ENCODE peak calls at places on chromosome 3, in five cellular contexts. M, U, F, D and I are unnamed samples.

GRCh38 chr3:51388286-51389029 is 2.6 kb upstream of the RBM15B start:
- DNase-seq in M (no peak), U (peak), F (no peak), D (no peak), I (no peak)

GRCh38 chr3:12993623-12994356 is 79.4 kb downstream of the IQSEC1 start:
- DNase-seq in M (no peak), U (peak), F (peak), D (no peak), I (no peak)

GRCh38 chr3:167929937-167930336 is 165.8 kb downstream of the GOLIM4 start:
- DNase-seq in M (no peak), U (no peak), F (no peak), D (no peak), I (no peak)

GRCh38 chr3:89098964-89099585 is 8.3 kb upstream of the EPHA3 start:
- DNase-seq in M (no peak), U (peak), F (no peak), D (no peak), I (no peak)

GRCh38 chr3:69162205-69162980 is 40.0 kb upstream of the LMOD3 start:
- DNase-seq in M (no peak), U (no peak), F (no peak), D (no peak), I (no peak)

GRCh38 chr3:126926684-126927404 is 56.1 kb upstream of the PLXNA1 start:
- DNase-seq in M (peak), U (no peak), F (peak), D (peak), I (no peak)

GRCh38 chr3:4674216-4674615 is 181.1 kb downstream of the ITPR1 start:
- DNase-seq in M (peak), U (no peak), F (no peak), D (no peak), I (no peak)

GRCh38 chr3:20097015-20097414 is 56.8 kb downstream of the KAT2B start:
- DNase-seq in M (no peak), U (no peak), F (no peak), D (no peak), I (no peak)

GRCh38 chr3:152835311-152836102 is 576 bp downstream of the P2RY1 start:
- DNase-seq in M (no peak), U (peak), F (peak), D (no peak), I (no peak)

GRCh38 chr3:129609591-129610169 is 3.2 kb upstream of the PLXND1 start:
- DNase-seq in M (no peak), U (no peak), F (no peak), D (no peak), I (no peak)

GRCh38 chr3:131794766-131795381 is 239.9 kb downstream of the CPNE4 start:
- DNase-seq in M (no peak), U (peak), F (no peak), D (peak), I (no peak)

GRCh38 chr3:192169332-192169915 is 557.9 kb downstream of the FGF12 start:
- DNase-seq in M (no peak), U (no peak), F (no peak), D (no peak), I (no peak)

GRCh38 chr3:150765949-150766720 is 3.2 kb upstream of the SIAH2 start:
- DNase-seq in M (no peak), U (no peak), F (no peak), D (no peak), I (peak)

GRCh38 chr3:184275961-184276910 is at the start of gene ECE2:
- DNase-seq in M (no peak), U (no peak), F (no peak), D (no peak), I (no peak)

GRCh38 chr3:183185696-183186095 is 23.2 kb upstream of the LAMP3 start:
- DNase-seq in M (peak), U (no peak), F (no peak), D (no peak), I (no peak)

GRCh38 chr3:104628185-104628789 is 738.4 kb upstream of the ALCAM start:
- DNase-seq in M (no peak), U (no peak), F (no peak), D (no peak), I (peak)

GRCh38 chr3:70857926-70858325 is 545.5 kb upstream of the MDFIC2 start:
- DNase-seq in M (no peak), U (no peak), F (no peak), D (no peak), I (peak)

GRCh38 chr3:169457807-169458206 is 205.7 kb downstream of the MECOM start:
- DNase-seq in M (no peak), U (no peak), F (no peak), D (no peak), I (no peak)
- H3K4me3 ChIP-seq in M (no peak), U (no peak), F (no peak), D (no peak), I (no peak)

DNA sequence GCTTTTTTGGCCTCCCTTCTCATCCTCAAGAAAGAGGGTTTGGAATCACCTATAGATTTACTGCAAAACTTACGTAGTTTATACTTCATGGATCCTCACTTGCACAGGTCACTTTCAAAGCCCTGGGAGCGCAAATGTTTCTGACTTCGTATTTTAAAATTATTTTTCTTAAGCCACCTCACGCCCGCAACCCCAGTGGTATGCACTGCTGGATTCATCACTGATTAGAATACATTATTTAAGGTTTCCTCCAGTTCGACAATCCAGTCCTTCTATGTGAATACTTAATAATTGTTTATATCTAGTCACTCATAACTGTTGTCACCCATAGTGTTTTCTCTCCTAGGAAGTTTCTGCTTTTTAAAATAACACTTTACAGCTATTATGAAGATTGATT is 339.9 kb downstream of the CHL1 start:
- DNase-seq in M (no peak), U (no peak), F (no peak), D (no peak), I (no peak)
- H3K4me3 ChIP-seq in M (peak), U (peak), F (no peak), D (peak), I (peak)

DNA sequence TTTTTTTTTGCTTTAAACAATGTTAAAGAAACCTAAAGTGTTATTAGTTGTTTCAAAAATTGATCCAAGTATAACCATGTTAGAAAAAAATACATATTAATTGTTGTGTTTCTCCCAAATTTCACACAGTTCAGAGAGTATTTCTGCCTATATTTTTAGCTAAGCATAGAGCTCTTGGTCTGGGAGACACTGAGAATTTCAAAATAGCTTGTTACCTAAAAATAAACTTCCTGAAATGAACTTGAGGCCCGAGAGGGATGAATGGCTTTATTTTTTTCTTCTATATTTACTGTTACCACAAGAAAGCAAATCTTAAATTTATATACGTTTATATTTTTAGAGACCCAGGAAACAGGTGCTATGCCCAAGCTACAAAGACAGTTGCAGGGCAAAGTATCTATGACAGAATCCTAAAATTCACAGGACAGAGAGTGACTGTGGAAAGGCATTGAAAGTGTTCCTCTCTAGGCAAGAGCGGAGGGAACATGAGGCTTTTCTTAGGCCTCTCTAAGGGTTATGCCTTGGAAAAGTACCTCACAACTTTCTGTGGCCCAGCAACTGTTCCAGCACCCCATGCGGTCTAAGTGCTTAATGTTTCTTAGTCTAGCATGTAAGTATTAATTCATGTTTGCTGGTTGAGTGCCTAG is 36.4 kb downstream of the TGFBR2 start:
- DNase-seq in M (no peak), U (no peak), F (no peak), D (no peak), I (no peak)
- H3K4me3 ChIP-seq in M (no peak), U (no peak), F (no peak), D (no peak), I (no peak)

DNA sequence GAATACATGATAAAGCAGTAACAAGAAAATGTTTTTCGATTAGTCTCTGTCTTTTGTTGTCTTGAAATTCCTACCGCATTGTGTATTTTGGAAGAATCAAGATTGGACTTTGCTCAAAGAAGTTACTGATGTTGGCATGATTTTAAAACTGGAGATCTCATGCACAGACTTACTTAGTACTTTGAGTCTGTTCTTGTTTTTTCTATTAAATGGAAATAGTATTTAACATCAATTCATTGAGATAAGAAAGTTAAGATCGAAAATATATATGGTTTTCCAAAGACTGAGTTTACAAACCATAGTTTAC is 2.6 kb downstream of the ABHD10 start:
- DNase-seq in M (no peak), U (no peak), F (no peak), D (no peak), I (no peak)
- H3K4me3 ChIP-seq in M (no peak), U (no peak), F (no peak), D (no peak), I (no peak)

GRCh38 chr3:159762981-159763465 is 225.6 kb upstream of the IL12A start:
- DNase-seq in M (no peak), U (peak), F (peak), D (no peak), I (no peak)
- H3K4me3 ChIP-seq in M (peak), U (peak), F (peak), D (peak), I (peak)

GRCh38 chr3:118838871-118839270 is 195.8 kb downstream of the IGSF11 start:
- DNase-seq in M (no peak), U (no peak), F (no peak), D (no peak), I (no peak)

GRCh38 chr3:118846176-118846575 is 188.5 kb downstream of the IGSF11 start:
- DNase-seq in M (no peak), U (no peak), F (no peak), D (no peak), I (no peak)

DNA sequence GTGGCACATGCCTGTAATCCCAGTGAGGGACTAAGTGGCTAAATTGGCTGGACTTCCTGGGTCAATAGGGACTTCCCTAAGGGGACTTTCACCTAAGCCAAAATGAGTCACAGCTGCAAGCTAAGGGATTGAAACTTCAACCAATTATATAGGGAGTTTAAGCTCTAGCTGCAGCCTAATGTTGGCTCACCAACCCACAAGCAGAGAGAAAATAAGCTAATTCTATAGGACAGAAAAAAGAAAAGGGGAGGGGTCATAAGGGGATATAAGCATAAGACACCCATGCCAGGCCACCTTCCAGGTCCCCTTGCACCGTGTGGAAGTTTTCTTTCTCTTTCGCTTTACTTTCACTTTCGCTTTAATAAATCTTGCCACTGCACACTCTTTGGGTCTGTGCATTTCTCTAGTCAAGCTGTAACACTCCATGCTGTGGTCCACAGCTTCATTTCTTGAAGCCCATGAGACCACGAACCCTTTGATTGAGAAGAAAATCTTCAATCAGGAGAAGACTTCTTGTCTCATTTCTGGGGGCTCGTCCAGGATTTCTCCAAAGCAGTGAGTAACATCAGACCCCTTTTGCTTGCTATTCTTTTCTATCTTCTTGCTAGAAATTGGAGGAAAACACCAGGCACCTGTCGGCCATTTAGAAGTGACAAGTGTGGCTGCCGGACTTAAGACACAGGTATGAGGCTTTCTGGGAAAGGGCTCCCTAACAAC is 192.3 kb downstream of the IGSF11 start:
- DNase-seq in M (no peak), U (peak), F (no peak), D (no peak), I (no peak)
- H3K4me3 ChIP-seq in M (no peak), U (no peak), F (no peak), D (no peak), I (no peak)